ENCODE peak calls at places on chromosomes 16 and 17, in four cellular contexts. T is ureter; I is iris pigment epithelial cell; U is activated T-cell treated with anti-CD3 and anti-CD28 coated beads, Interleukin-2, amount 50 U/mL, for 24 hours. R is an unnamed sample.

GRCh38 chr16:68013440-68013839 is 2.3 kb downstream of the DPEP2NB start:
- DNase-seq in I (no peak), T (peak; percentile 64), U (no peak), R (no peak)

GRCh38 chr16:75494696-75495601 is at the start of gene CHST6:
- DNase-seq in I (peak; percentile 49), T (no peak), U (peak; percentile 55), R (no peak)

GRCh38 chr17:39014044-39014794 is 47.0 kb upstream of the FBXO47 start:
- DNase-seq in T (no peak), I (peak; percentile 76), U (no peak), R (no peak)

GRCh38 chr16:86507173-86508027 is 2.9 kb upstream of the FOXF1 start:
- DNase-seq in T (no peak), I (peak; percentile 45), U (no peak), R (no peak)

GRCh38 chr16:85029413-85029794 is 1.8 kb downstream of the KIAA0513 start:
- DNase-seq in U (peak; percentile 51), I (peak; percentile 42), T (no peak), R (peak; percentile 76)

GRCh38 chr17:64399071-64399766 is 8.6 kb upstream of the PECAM1 start:
- DNase-seq in T (no peak), U (no peak), I (peak; percentile 54), R (no peak)

GRCh38 chr17:4304417-4305027 is 40.7 kb upstream of the ANKFY1 start:
- DNase-seq in T (no peak), I (peak; percentile 33), U (no peak), R (peak; percentile 39)

GRCh38 chr16:67246081-67246944 is 968 bp downstream of the FHOD1 start:
- DNase-seq in I (peak; percentile 92), T (peak; percentile 72), U (peak; percentile 69), R (peak; percentile 89)

GRCh38 chr17:4314179-4314578 is 50.4 kb upstream of the ANKFY1 start:
- DNase-seq in T (no peak), U (no peak), I (no peak), R (no peak)

GRCh38 chr16:67028167-67028554 is 788 bp upstream of the CBFB start:
- DNase-seq in I (no peak), T (no peak), U (no peak), R (no peak)

GRCh38 chr17:31431795-31432658 is 40.6 kb downstream of the RAB11FIP4 start:
- DNase-seq in U (no peak), I (no peak), T (no peak), R (no peak)

GRCh38 chr17:1743094-1743452 is 402 bp downstream of the SERPINF2 start:
- DNase-seq in I (no peak), T (no peak), U (no peak), R (no peak)

GRCh38 chr17:13650096-13650675 is 48.5 kb upstream of the HS3ST3A1 start:
- DNase-seq in T (no peak), U (no peak), I (peak; percentile 21), R (no peak)

GRCh38 chr17:1298616-1299015 is 19.2 kb downstream of the TRARG1 start:
- DNase-seq in I (no peak), U (peak; percentile 65), T (no peak), R (no peak)

GRCh38 chr16:56334761-56335160 is 90.6 kb downstream of the AMFR start:
- DNase-seq in I (no peak), U (no peak), T (no peak), R (no peak)

GRCh38 chr17:75720656-75721462 is at the start of gene ITGB4:
- DNase-seq in U (peak; percentile 62), I (no peak), T (peak; percentile 76), R (peak; percentile 87)

GRCh38 chr17:39668141-39668924 is at the start of gene PNMT:
- DNase-seq in U (peak; percentile 74), I (peak; percentile 53), T (peak; percentile 69), R (peak; percentile 72)

GRCh38 chr17:21397341-21398050 is 21.3 kb downstream of the KCNJ12 start:
- DNase-seq in U (no peak), I (peak; percentile 15), T (no peak), R (no peak)

GRCh38 chr16:29664133-29664912 is 1.3 kb downstream of the SPN start:
- DNase-seq in U (peak; percentile 69), T (no peak), I (no peak), R (no peak)

GRCh38 chr17:81365148-81365600 is 30.1 kb upstream of the BAHCC1 start:
- DNase-seq in U (peak; percentile 58), I (peak; percentile 91), T (peak; percentile 73), R (peak; percentile 89)

GRCh38 chr17:9244066-9245052 is 223.0 kb downstream of the NTN1 start:
- DNase-seq in I (peak; percentile 83), U (no peak), T (no peak), R (no peak)

R was measured in prostate gland.